ENCODE peak calls at places on chromosomes 7 and 10, in five cellular contexts. One of them, this sample, is unnamed.

GRCh38 chr7:12770227-12770975 is 83.0 kb downstream of the ARL4A start:
- DNase-seq in brain microvascular endothelial cell: no peak
- DNase-seq in progenitor cell of endocrine pancreas: no peak
- DNase-seq in HCT116: no peak
- DNase-seq in psoas muscle: no peak
- DNase-seq in this sample: no peak

GRCh38 chr7:3493499-3493898 is 192.4 kb downstream of the SDK1 start:
- DNase-seq in brain microvascular endothelial cell: peak; percentile 31
- DNase-seq in HCT116: no peak
- DNase-seq in psoas muscle: no peak
- DNase-seq in progenitor cell of endocrine pancreas: no peak
- DNase-seq in this sample: no peak

GRCh38 chr7:82389847-82390246 is 53.7 kb downstream of the CACNA2D1 start:
- DNase-seq in brain microvascular endothelial cell: peak; percentile 9
- DNase-seq in HCT116: no peak
- DNase-seq in psoas muscle: no peak
- DNase-seq in progenitor cell of endocrine pancreas: no peak
- DNase-seq in this sample: no peak

GRCh38 chr7:6430271-6430940 is 17.3 kb downstream of the DAGLB start:
- DNase-seq in psoas muscle: no peak
- DNase-seq in brain microvascular endothelial cell: peak; percentile 47
- DNase-seq in HCT116: no peak
- DNase-seq in progenitor cell of endocrine pancreas: no peak
- DNase-seq in this sample: no peak

GRCh38 chr10:52319926-52320325 is 5.8 kb downstream of the DKK1 start:
- DNase-seq in brain microvascular endothelial cell: no peak
- DNase-seq in psoas muscle: no peak
- DNase-seq in progenitor cell of endocrine pancreas: no peak
- DNase-seq in HCT116: no peak
- DNase-seq in this sample: no peak

GRCh38 chr10:3624367-3624766 is 160.6 kb downstream of the KLF6 start:
- DNase-seq in HCT116: no peak
- DNase-seq in progenitor cell of endocrine pancreas: no peak
- DNase-seq in brain microvascular endothelial cell: peak; percentile 90
- DNase-seq in psoas muscle: no peak
- DNase-seq in this sample: no peak

GRCh38 chr7:138002096-138002827 is 376 bp upstream of the CREB3L2 start:
- DNase-seq in HCT116: peak; percentile 99
- DNase-seq in psoas muscle: peak; percentile 99
- DNase-seq in progenitor cell of endocrine pancreas: peak; percentile 99
- DNase-seq in brain microvascular endothelial cell: peak; percentile 99
- DNase-seq in this sample: peak; percentile 100

GRCh38 chr10:58950618-58951017 is 225.8 kb upstream of the PHYHIPL start:
- DNase-seq in HCT116: peak; percentile 12
- DNase-seq in psoas muscle: no peak
- DNase-seq in brain microvascular endothelial cell: no peak
- DNase-seq in progenitor cell of endocrine pancreas: no peak
- DNase-seq in this sample: no peak

GRCh38 chr10:128735996-128736395 is 609.8 kb upstream of the MKI67 start:
- DNase-seq in progenitor cell of endocrine pancreas: no peak
- DNase-seq in brain microvascular endothelial cell: no peak
- DNase-seq in HCT116: no peak
- DNase-seq in psoas muscle: no peak
- DNase-seq in this sample: no peak

GRCh38 chr7:4136036-4136435 is 546.1 kb upstream of the FOXK1 start:
- DNase-seq in psoas muscle: no peak
- DNase-seq in brain microvascular endothelial cell: no peak
- DNase-seq in progenitor cell of endocrine pancreas: no peak
- DNase-seq in HCT116: no peak
- DNase-seq in this sample: no peak

GRCh38 chr7:96832107-96832506 is 122.5 kb upstream of the SEM1 start:
- DNase-seq in HCT116: no peak
- DNase-seq in psoas muscle: no peak
- DNase-seq in brain microvascular endothelial cell: no peak
- DNase-seq in progenitor cell of endocrine pancreas: no peak
- DNase-seq in this sample: no peak

GRCh38 chr7:76291346-76292205 is 10.9 kb upstream of the HSPB1 start:
- DNase-seq in progenitor cell of endocrine pancreas: peak; percentile 86
- DNase-seq in brain microvascular endothelial cell: peak; percentile 97
- DNase-seq in psoas muscle: peak; percentile 93
- DNase-seq in HCT116: peak; percentile 95
- DNase-seq in this sample: peak; percentile 70

GRCh38 chr7:14210075-14210474 is 220.6 kb upstream of the ETV1 start:
- DNase-seq in brain microvascular endothelial cell: no peak
- DNase-seq in psoas muscle: no peak
- DNase-seq in HCT116: no peak
- DNase-seq in progenitor cell of endocrine pancreas: no peak
- DNase-seq in this sample: no peak

GRCh38 chr7:76265299-76265698 is 37.2 kb upstream of the HSPB1 start:
- DNase-seq in HCT116: no peak
- DNase-seq in progenitor cell of endocrine pancreas: no peak
- DNase-seq in psoas muscle: no peak
- DNase-seq in brain microvascular endothelial cell: no peak
- DNase-seq in this sample: no peak

GRCh38 chr7:50653997-50654425 is 88.8 kb upstream of the DDC start:
- DNase-seq in progenitor cell of endocrine pancreas: no peak
- DNase-seq in brain microvascular endothelial cell: peak; percentile 60
- DNase-seq in psoas muscle: peak; percentile 72
- DNase-seq in HCT116: no peak
- DNase-seq in this sample: no peak

GRCh38 chr7:149859881-149860280 is 13.9 kb upstream of the ATP6V0E2 start:
- DNase-seq in brain microvascular endothelial cell: no peak
- DNase-seq in progenitor cell of endocrine pancreas: no peak
- DNase-seq in psoas muscle: no peak
- DNase-seq in HCT116: no peak
- DNase-seq in this sample: no peak

GRCh38 chr10:11587860-11588259 is 23.6 kb downstream of the USP6NL start:
- DNase-seq in psoas muscle: no peak
- DNase-seq in brain microvascular endothelial cell: no peak
- DNase-seq in HCT116: no peak
- DNase-seq in progenitor cell of endocrine pancreas: no peak
- DNase-seq in this sample: no peak

GRCh38 chr7:122674502-122674901 is 24.4 kb downstream of the RNF133 start:
- DNase-seq in progenitor cell of endocrine pancreas: no peak
- DNase-seq in psoas muscle: no peak
- DNase-seq in brain microvascular endothelial cell: peak; percentile 72
- DNase-seq in HCT116: no peak
- DNase-seq in this sample: no peak

GRCh38 chr7:24826662-24827020 is 69.4 kb upstream of the GSDME start:
- DNase-seq in HCT116: no peak
- DNase-seq in brain microvascular endothelial cell: no peak
- DNase-seq in progenitor cell of endocrine pancreas: no peak
- DNase-seq in psoas muscle: no peak
- DNase-seq in this sample: no peak

GRCh38 chr10:31404640-31405039 is 85.6 kb downstream of the ZEB1 start:
- DNase-seq in psoas muscle: no peak
- DNase-seq in brain microvascular endothelial cell: peak; percentile 20
- DNase-seq in HCT116: no peak
- DNase-seq in progenitor cell of endocrine pancreas: no peak
- DNase-seq in this sample: no peak

GRCh38 chr10:133327651-133328357 is 8.9 kb downstream of the CALY start:
- DNase-seq in progenitor cell of endocrine pancreas: no peak
- DNase-seq in psoas muscle: no peak
- DNase-seq in brain microvascular endothelial cell: no peak
- DNase-seq in HCT116: no peak
- DNase-seq in this sample: no peak

GRCh38 chr10:63421591-63421990 is 44.2 kb downstream of the JMJD1C start:
- DNase-seq in brain microvascular endothelial cell: no peak
- DNase-seq in HCT116: no peak
- DNase-seq in psoas muscle: no peak
- DNase-seq in progenitor cell of endocrine pancreas: no peak
- DNase-seq in this sample: no peak

GRCh38 chr7:30238721-30239441 is 45.5 kb upstream of the ZNRF2 start:
- DNase-seq in psoas muscle: peak; percentile 60
- DNase-seq in progenitor cell of endocrine pancreas: no peak
- DNase-seq in HCT116: no peak
- DNase-seq in brain microvascular endothelial cell: no peak
- DNase-seq in this sample: no peak

GRCh38 chr7:28407643-28408042 is 4.7 kb upstream of the CREB5 start:
- DNase-seq in HCT116: no peak
- DNase-seq in brain microvascular endothelial cell: peak; percentile 68
- DNase-seq in progenitor cell of endocrine pancreas: no peak
- DNase-seq in psoas muscle: no peak
- DNase-seq in this sample: no peak

GRCh38 chr7:93626869-93627268 is 52.3 kb upstream of the CALCR start:
- DNase-seq in progenitor cell of endocrine pancreas: no peak
- DNase-seq in psoas muscle: no peak
- DNase-seq in HCT116: no peak
- DNase-seq in brain microvascular endothelial cell: no peak
- DNase-seq in this sample: no peak

GRCh38 chr7:93623816-93624215 is 49.3 kb upstream of the CALCR start:
- DNase-seq in progenitor cell of endocrine pancreas: no peak
- DNase-seq in HCT116: no peak
- DNase-seq in brain microvascular endothelial cell: no peak
- DNase-seq in psoas muscle: no peak
- DNase-seq in this sample: no peak

GRCh38 chr7:93620057-93620456 is 45.5 kb upstream of the CALCR start:
- DNase-seq in HCT116: no peak
- DNase-seq in psoas muscle: no peak
- DNase-seq in progenitor cell of endocrine pancreas: no peak
- DNase-seq in brain microvascular endothelial cell: no peak
- DNase-seq in this sample: no peak

GRCh38 chr7:93620864-93621263 is 46.3 kb upstream of the CALCR start:
- DNase-seq in progenitor cell of endocrine pancreas: no peak
- DNase-seq in HCT116: no peak
- DNase-seq in brain microvascular endothelial cell: no peak
- DNase-seq in psoas muscle: no peak
- DNase-seq in this sample: no peak

GRCh38 chr7:93622036-93622714 is 47.7 kb upstream of the CALCR start:
- DNase-seq in HCT116: peak; percentile 38
- DNase-seq in progenitor cell of endocrine pancreas: no peak
- DNase-seq in psoas muscle: no peak
- DNase-seq in brain microvascular endothelial cell: peak; percentile 37
- DNase-seq in this sample: no peak
- TF ChIP-seq CTCF in HCT116: peak; percentile 63
- TF ChIP-seq CTCF in progenitor cell of endocrine pancreas: peak; percentile 64
- TF ChIP-seq CTCF in psoas muscle: no peak
- TF ChIP-seq CTCF in brain microvascular endothelial cell: peak; percentile 75
- TF ChIP-seq CTCF in this sample: peak; percentile 34

DNA sequence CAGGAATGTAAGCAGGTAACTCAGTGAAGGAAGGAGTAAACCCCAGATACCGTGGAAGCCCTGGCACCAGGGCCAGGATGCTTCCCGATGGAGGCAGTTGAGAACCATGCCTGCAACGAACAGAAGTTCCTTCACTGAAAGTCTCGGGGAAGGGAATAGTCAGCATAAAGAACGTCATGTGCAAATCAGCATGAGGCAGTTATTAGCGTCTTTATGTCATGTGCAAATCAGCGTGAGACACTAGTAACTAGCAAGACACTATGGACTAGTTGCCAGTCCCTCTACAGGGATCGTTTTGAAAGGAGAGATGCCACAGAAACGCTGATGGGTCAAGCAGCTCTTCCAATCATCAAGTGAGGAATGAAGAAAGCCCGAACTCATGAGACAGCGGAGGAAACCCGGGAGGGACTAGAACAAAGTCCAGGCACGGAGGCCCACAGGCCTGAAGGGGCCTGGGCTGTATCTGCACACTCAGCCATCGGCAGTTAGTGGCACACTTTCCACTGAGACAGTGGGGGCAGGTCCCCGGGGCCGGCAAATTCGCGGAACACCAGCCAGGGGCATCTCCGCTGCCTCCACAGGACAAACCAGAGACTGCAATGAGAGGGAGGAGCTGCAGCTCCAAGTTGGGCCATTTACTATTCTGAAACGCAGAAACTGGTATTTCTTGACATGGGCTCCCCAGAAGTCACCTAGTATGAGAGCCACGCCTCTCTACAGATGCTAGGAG is 109.6 kb downstream of the SFMBT2 start:
- DNase-seq in psoas muscle: no peak
- DNase-seq in progenitor cell of endocrine pancreas: no peak
- DNase-seq in HCT116: no peak
- DNase-seq in brain microvascular endothelial cell: no peak
- DNase-seq in this sample: no peak
- TF ChIP-seq CTCF in psoas muscle: no peak
- TF ChIP-seq CTCF in progenitor cell of endocrine pancreas: peak; percentile 45
- TF ChIP-seq CTCF in HCT116: peak; percentile 11
- TF ChIP-seq CTCF in brain microvascular endothelial cell: peak; percentile 35
- TF ChIP-seq CTCF in this sample: no peak

GRCh38 chr7:116162992-116163391 is 47.3 kb upstream of the TES start:
- DNase-seq in progenitor cell of endocrine pancreas: no peak
- DNase-seq in psoas muscle: no peak
- DNase-seq in HCT116: peak; percentile 26
- DNase-seq in brain microvascular endothelial cell: no peak
- DNase-seq in this sample: no peak
- TF ChIP-seq CTCF in progenitor cell of endocrine pancreas: no peak
- TF ChIP-seq CTCF in psoas muscle: no peak
- TF ChIP-seq CTCF in HCT116: no peak
- TF ChIP-seq CTCF in brain microvascular endothelial cell: peak; percentile 12
- TF ChIP-seq CTCF in this sample: no peak

GRCh38 chr7:155263522-155264197 is 34.0 kb upstream of the INSIG1 start:
- DNase-seq in psoas muscle: no peak
- DNase-seq in brain microvascular endothelial cell: no peak
- DNase-seq in HCT116: no peak
- DNase-seq in progenitor cell of endocrine pancreas: no peak
- DNase-seq in this sample: no peak
- TF ChIP-seq CTCF in psoas muscle: no peak
- TF ChIP-seq CTCF in brain microvascular endothelial cell: peak; percentile 31
- TF ChIP-seq CTCF in HCT116: peak; percentile 10
- TF ChIP-seq CTCF in progenitor cell of endocrine pancreas: peak; percentile 34
- TF ChIP-seq CTCF in this sample: no peak

DNA sequence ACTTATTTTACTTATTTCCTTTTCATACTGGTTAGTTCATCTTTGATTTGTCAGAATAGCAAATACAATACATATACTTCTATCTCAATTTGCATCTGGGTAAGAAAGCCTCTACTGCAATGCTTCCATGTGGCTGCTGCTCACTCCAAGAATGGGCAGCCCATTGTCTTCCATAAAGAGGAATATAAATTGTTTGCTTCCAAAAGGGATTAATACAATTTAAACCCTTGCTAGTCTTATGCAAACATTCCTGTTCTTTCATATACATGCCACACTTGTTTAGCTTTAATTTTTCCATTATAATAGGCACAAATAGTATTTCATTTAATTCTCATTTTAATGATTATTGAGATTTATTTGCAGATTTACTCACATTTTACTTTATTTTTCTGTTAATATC is 555.4 kb upstream of the POM121L12 start:
- DNase-seq in brain microvascular endothelial cell: no peak
- DNase-seq in progenitor cell of endocrine pancreas: no peak
- DNase-seq in HCT116: no peak
- DNase-seq in psoas muscle: no peak
- DNase-seq in this sample: no peak
- TF ChIP-seq CTCF in brain microvascular endothelial cell: no peak
- TF ChIP-seq CTCF in progenitor cell of endocrine pancreas: no peak
- TF ChIP-seq CTCF in HCT116: no peak
- TF ChIP-seq CTCF in psoas muscle: no peak
- TF ChIP-seq CTCF in this sample: no peak

GRCh38 chr10:111706331-111706730 is 477.2 kb downstream of the GPAM start:
- DNase-seq in psoas muscle: no peak
- DNase-seq in HCT116: no peak
- DNase-seq in brain microvascular endothelial cell: no peak
- DNase-seq in progenitor cell of endocrine pancreas: no peak
- DNase-seq in this sample: no peak

GRCh38 chr10:111705026-111705425 is 478.5 kb downstream of the GPAM start:
- DNase-seq in progenitor cell of endocrine pancreas: no peak
- DNase-seq in brain microvascular endothelial cell: no peak
- DNase-seq in HCT116: no peak
- DNase-seq in psoas muscle: no peak
- DNase-seq in this sample: no peak

GRCh38 chr10:111709630-111710029 is 473.9 kb downstream of the GPAM start:
- DNase-seq in brain microvascular endothelial cell: no peak
- DNase-seq in progenitor cell of endocrine pancreas: no peak
- DNase-seq in HCT116: no peak
- DNase-seq in psoas muscle: no peak
- DNase-seq in this sample: no peak

GRCh38 chr10:111707066-111707465 is 476.5 kb downstream of the GPAM start:
- DNase-seq in HCT116: no peak
- DNase-seq in progenitor cell of endocrine pancreas: no peak
- DNase-seq in brain microvascular endothelial cell: no peak
- DNase-seq in psoas muscle: no peak
- DNase-seq in this sample: no peak
- TF ChIP-seq CTCF in HCT116: no peak
- TF ChIP-seq CTCF in progenitor cell of endocrine pancreas: no peak
- TF ChIP-seq CTCF in brain microvascular endothelial cell: no peak
- TF ChIP-seq CTCF in psoas muscle: no peak
- TF ChIP-seq CTCF in this sample: no peak